ENCODE peak calls at places on chromosome 20, in six cellular contexts. One of them, this sample, is unnamed.

GRCh38 chr20:32111287-32111686 is 1.8 kb downstream of the TM9SF4 start:
- ATAC-seq in GM12878: no peak
- ATAC-seq in K562: no peak
- ATAC-seq in A549: no peak
- ATAC-seq in HepG2: no peak
- ATAC-seq in upper lobe of left lung: no peak
- ATAC-seq in this sample: no peak

GRCh38 chr20:57294558-57294957 is 28.1 kb upstream of the BMP7 start:
- ATAC-seq in GM12878: no peak
- ATAC-seq in K562: no peak
- ATAC-seq in A549: no peak
- ATAC-seq in HepG2: peak; percentile 53
- ATAC-seq in upper lobe of left lung: no peak
- ATAC-seq in this sample: no peak

GRCh38 chr20:57048027-57048869 is 218.2 kb downstream of the BMP7 start:
- ATAC-seq in GM12878: peak; percentile 86
- ATAC-seq in K562: peak; percentile 95
- ATAC-seq in A549: peak; percentile 94
- ATAC-seq in HepG2: peak; percentile 70
- ATAC-seq in upper lobe of left lung: no peak
- ATAC-seq in this sample: no peak

GRCh38 chr20:23446505-23446904 is 6.2 kb downstream of the CST11 start:
- ATAC-seq in GM12878: peak; percentile 84
- ATAC-seq in K562: peak; percentile 90
- ATAC-seq in A549: peak; percentile 76
- ATAC-seq in HepG2: peak; percentile 84
- ATAC-seq in upper lobe of left lung: no peak
- ATAC-seq in this sample: no peak

GRCh38 chr20:49276895-49277785 is 717 bp downstream of the ZNFX1 start:
- ATAC-seq in GM12878: peak; percentile 4
- ATAC-seq in K562: no peak
- ATAC-seq in A549: peak; percentile 2
- ATAC-seq in HepG2: peak; percentile 2
- ATAC-seq in upper lobe of left lung: no peak
- ATAC-seq in this sample: no peak

GRCh38 chr20:33602826-33603590 is 59.1 kb upstream of the C20orf144 start:
- ATAC-seq in GM12878: peak; percentile 70
- ATAC-seq in K562: no peak
- ATAC-seq in A549: no peak
- ATAC-seq in HepG2: peak; percentile 88
- ATAC-seq in upper lobe of left lung: no peak
- ATAC-seq in this sample: no peak

GRCh38 chr20:45320948-45321595 is 13.0 kb upstream of the MATN4 start:
- ATAC-seq in GM12878: peak; percentile 89
- ATAC-seq in K562: no peak
- ATAC-seq in A549: no peak
- ATAC-seq in HepG2: no peak
- ATAC-seq in upper lobe of left lung: no peak
- ATAC-seq in this sample: no peak

GRCh38 chr20:3251806-3252205 is 12.8 kb upstream of the SLC4A11 start:
- ATAC-seq in GM12878: no peak
- ATAC-seq in K562: no peak
- ATAC-seq in A549: no peak
- ATAC-seq in HepG2: no peak
- ATAC-seq in upper lobe of left lung: no peak
- ATAC-seq in this sample: peak; percentile 57

GRCh38 chr20:38113401-38114325 is 51.4 kb downstream of the TGM2 start:
- ATAC-seq in GM12878: peak; percentile 78
- ATAC-seq in K562: peak; percentile 96
- ATAC-seq in A549: peak; percentile 61
- ATAC-seq in HepG2: peak; percentile 73
- ATAC-seq in upper lobe of left lung: no peak
- ATAC-seq in this sample: no peak
- TF ChIP-seq EP300 in GM12878: no peak
- TF ChIP-seq EP300 in K562: peak; percentile 75
- TF ChIP-seq EP300 in A549: no peak
- TF ChIP-seq EP300 in HepG2: no peak
- TF ChIP-seq EP300 in upper lobe of left lung: no peak
- TF ChIP-seq EP300 in this sample: no peak

GRCh38 chr20:25310921-25311728 is 63.2 kb downstream of the PYGB start:
- ATAC-seq in GM12878: no peak
- ATAC-seq in K562: no peak
- ATAC-seq in A549: peak; percentile 0
- ATAC-seq in HepG2: peak; percentile 2
- ATAC-seq in upper lobe of left lung: no peak
- ATAC-seq in this sample: no peak
- H3K4me1 ChIP-seq in GM12878: peaks cover 33% of the 10 kb centered on the region
- H3K4me1 ChIP-seq in K562: peaks cover 32% of the 10 kb centered on the region
- H3K4me1 ChIP-seq in A549: peaks cover 79% of the 10 kb centered on the region
- H3K4me1 ChIP-seq in HepG2: peaks cover 51% of the 10 kb centered on the region
- H3K4me1 ChIP-seq in upper lobe of left lung: peaks cover 14% of the 10 kb centered on the region
- H3K4me1 ChIP-seq in this sample: peaks cover 18% of the 10 kb centered on the region

GRCh38 chr20:24672181-24672880 is 202.9 kb downstream of the SYNDIG1 start:
- ATAC-seq in GM12878: no peak
- ATAC-seq in K562: no peak
- ATAC-seq in A549: peak; percentile 35
- ATAC-seq in HepG2: no peak
- ATAC-seq in upper lobe of left lung: no peak
- ATAC-seq in this sample: no peak
- H3K27ac ChIP-seq in GM12878: no peak overlapping the region
- H3K27ac ChIP-seq in K562: no peak overlapping the region
- H3K27ac ChIP-seq in A549: peak overlapping the region; percentile 72
- H3K27ac ChIP-seq in HepG2: no peak overlapping the region
- H3K27ac ChIP-seq in upper lobe of left lung: no peak overlapping the region
- H3K27ac ChIP-seq in this sample: no peak overlapping the region

DNA sequence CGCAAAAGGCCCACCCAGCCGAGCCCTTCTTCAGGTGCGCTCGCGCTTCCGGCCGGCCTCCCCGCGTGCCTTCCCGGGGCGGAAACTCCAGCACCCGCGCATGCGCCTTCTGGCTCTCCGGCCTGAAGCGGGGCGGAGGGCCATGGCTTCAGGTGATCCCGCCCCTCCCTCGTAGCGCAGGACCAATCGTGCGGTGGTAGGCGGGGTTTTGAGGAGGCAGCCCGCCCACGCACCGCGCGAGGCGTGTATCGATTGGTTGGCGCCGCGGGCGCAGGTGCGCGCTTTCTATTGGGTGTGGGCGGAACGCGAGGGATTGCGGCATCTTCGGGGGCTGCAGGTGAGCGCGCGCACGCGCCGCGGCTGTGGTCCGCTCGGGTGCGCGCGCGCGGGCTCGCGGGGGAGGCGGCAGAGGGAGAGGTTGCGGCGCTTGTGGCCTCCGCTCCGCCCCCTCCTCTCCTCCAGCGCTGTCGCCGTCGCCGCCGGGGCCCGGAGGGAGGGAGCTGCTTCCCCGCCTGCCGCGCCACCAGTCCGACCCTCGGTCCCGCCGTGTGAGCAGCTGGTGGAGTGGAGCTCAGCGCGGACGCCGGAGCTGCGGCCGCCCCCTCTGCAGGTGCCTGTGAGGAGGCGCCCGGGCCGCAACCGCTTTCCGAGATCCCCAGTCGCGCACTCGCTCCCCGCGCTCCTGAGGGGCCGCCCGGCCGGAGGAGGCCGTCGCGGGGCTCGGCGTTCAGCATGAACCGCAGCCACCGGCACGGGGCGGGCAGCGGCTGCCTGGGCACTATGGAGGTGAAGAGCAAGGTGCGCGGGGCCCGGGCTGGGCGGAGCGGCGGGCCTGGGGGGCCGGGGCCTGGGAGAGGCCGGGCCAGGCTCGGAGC is at the start of gene PARD6B:
- ATAC-seq in GM12878: peak; percentile 94
- ATAC-seq in K562: peak; percentile 84
- ATAC-seq in A549: peak; percentile 86
- ATAC-seq in HepG2: peak; percentile 80
- ATAC-seq in upper lobe of left lung: peak; percentile 98
- ATAC-seq in this sample: peak; percentile 97
- TF ChIP-seq EP300 in GM12878: no peak
- TF ChIP-seq EP300 in K562: no peak
- TF ChIP-seq EP300 in A549: no peak
- TF ChIP-seq EP300 in HepG2: peak; percentile 56
- TF ChIP-seq EP300 in upper lobe of left lung: no peak
- TF ChIP-seq EP300 in this sample: no peak

GRCh38 chr20:1388706-1389483 is 4.0 kb downstream of the FKBP1A start:
- ATAC-seq in GM12878: peak; percentile 48
- ATAC-seq in K562: no peak
- ATAC-seq in A549: no peak
- ATAC-seq in HepG2: no peak
- ATAC-seq in upper lobe of left lung: no peak
- ATAC-seq in this sample: no peak

GRCh38 chr20:1390552-1391403 is 2.1 kb downstream of the FKBP1A start:
- ATAC-seq in GM12878: no peak
- ATAC-seq in K562: no peak
- ATAC-seq in A549: no peak
- ATAC-seq in HepG2: no peak
- ATAC-seq in upper lobe of left lung: no peak
- ATAC-seq in this sample: no peak

GRCh38 chr20:1389703-1390385 is 3.0 kb downstream of the FKBP1A start:
- ATAC-seq in GM12878: peak; percentile 12
- ATAC-seq in K562: no peak
- ATAC-seq in A549: no peak
- ATAC-seq in HepG2: no peak
- ATAC-seq in upper lobe of left lung: no peak
- ATAC-seq in this sample: no peak

GRCh38 chr20:1386323-1386722 is 6.5 kb downstream of the FKBP1A start:
- ATAC-seq in GM12878: no peak
- ATAC-seq in K562: no peak
- ATAC-seq in A549: no peak
- ATAC-seq in HepG2: no peak
- ATAC-seq in upper lobe of left lung: no peak
- ATAC-seq in this sample: no peak

GRCh38 chr20:1388253-1388652 is 4.6 kb downstream of the FKBP1A start:
- ATAC-seq in GM12878: no peak
- ATAC-seq in K562: no peak
- ATAC-seq in A549: no peak
- ATAC-seq in HepG2: no peak
- ATAC-seq in upper lobe of left lung: no peak
- ATAC-seq in this sample: no peak
- H3K4me1 ChIP-seq in GM12878: peaks cover 10% of the 10 kb centered on the region
- H3K4me1 ChIP-seq in K562: peaks cover 26% of the 10 kb centered on the region
- H3K4me1 ChIP-seq in A549: peaks cover 31% of the 10 kb centered on the region
- H3K4me1 ChIP-seq in HepG2: peaks cover 66% of the 10 kb centered on the region
- H3K4me1 ChIP-seq in upper lobe of left lung: peaks cover 90% of the 10 kb centered on the region
- H3K4me1 ChIP-seq in this sample: peaks cover 79% of the 10 kb centered on the region